ENCODE peak calls at places on chromosome 19, in five cellular contexts. One of them, this sample, is unnamed.
A peak's percentile ranks its signal among the peaks of the same experiment; 100 is the strongest.

GRCh38 chr19:46373573-46374359 is 26.9 kb downstream of the PPP5C start:
- DNase-seq in cardiac fibroblast: peak; percentile 40
- DNase-seq in A549: peak; percentile 93
- DNase-seq in lower leg skin: peak; percentile 83
- DNase-seq in Panc1: no peak
- DNase-seq in this sample: no peak

GRCh38 chr19:54133312-54133956 is 4.1 kb upstream of the CNOT3 start:
- DNase-seq in lower leg skin: no peak
- DNase-seq in Panc1: no peak
- DNase-seq in A549: peak; percentile 89
- DNase-seq in cardiac fibroblast: no peak
- DNase-seq in this sample: no peak

GRCh38 chr19:31135841-31136240 is 213.4 kb downstream of the TSHZ3 start:
- DNase-seq in Panc1: no peak
- DNase-seq in A549: no peak
- DNase-seq in cardiac fibroblast: no peak
- DNase-seq in lower leg skin: no peak
- DNase-seq in this sample: no peak

GRCh38 chr19:10069046-10069445 is 17.1 kb upstream of the SHFL start:
- DNase-seq in cardiac fibroblast: no peak
- DNase-seq in A549: no peak
- DNase-seq in lower leg skin: no peak
- DNase-seq in Panc1: no peak
- DNase-seq in this sample: no peak

GRCh38 chr19:5504115-5504514 is 48.9 kb downstream of the ZNRF4 start:
- DNase-seq in cardiac fibroblast: no peak
- DNase-seq in A549: no peak
- DNase-seq in Panc1: no peak
- DNase-seq in lower leg skin: no peak
- DNase-seq in this sample: no peak

GRCh38 chr19:12611361-12611699 is 610 bp downstream of the ZNF791 start:
- DNase-seq in Panc1: no peak
- DNase-seq in lower leg skin: peak; percentile 70
- DNase-seq in A549: peak; percentile 75
- DNase-seq in cardiac fibroblast: peak; percentile 80
- DNase-seq in this sample: peak; percentile 33

GRCh38 chr19:51573331-51573730 is 2.2 kb downstream of the ZNF175 start:
- DNase-seq in cardiac fibroblast: no peak
- DNase-seq in Panc1: no peak
- DNase-seq in lower leg skin: no peak
- DNase-seq in A549: no peak
- DNase-seq in this sample: no peak

GRCh38 chr19:57903298-57904174 is 12.9 kb downstream of the ZNF417 start:
- DNase-seq in A549: peak; percentile 43
- DNase-seq in Panc1: no peak
- DNase-seq in cardiac fibroblast: peak; percentile 71
- DNase-seq in lower leg skin: no peak
- DNase-seq in this sample: no peak

GRCh38 chr19:45166723-45167252 is 6.0 kb upstream of the NKPD1 start:
- DNase-seq in cardiac fibroblast: no peak
- DNase-seq in Panc1: no peak
- DNase-seq in lower leg skin: no peak
- DNase-seq in A549: no peak
- DNase-seq in this sample: no peak

GRCh38 chr19:11979527-11979926 is 14.7 kb downstream of the ZNF763 start:
- DNase-seq in cardiac fibroblast: no peak
- DNase-seq in lower leg skin: no peak
- DNase-seq in A549: no peak
- DNase-seq in Panc1: no peak
- DNase-seq in this sample: no peak

GRCh38 chr19:8149261-8150094 is at the start of gene FBN3:
- DNase-seq in cardiac fibroblast: no peak
- DNase-seq in Panc1: no peak
- DNase-seq in lower leg skin: no peak
- DNase-seq in A549: no peak
- DNase-seq in this sample: peak; percentile 37

GRCh38 chr19:33419763-33420080 is 46.2 kb downstream of the CEBPG start:
- DNase-seq in cardiac fibroblast: no peak
- DNase-seq in lower leg skin: no peak
- DNase-seq in A549: no peak
- DNase-seq in Panc1: no peak
- DNase-seq in this sample: no peak

GRCh38 chr19:11560404-11560988 is 1.5 kb upstream of the ELOF1 start:
- DNase-seq in Panc1: peak; percentile 51
- DNase-seq in lower leg skin: no peak
- DNase-seq in A549: peak; percentile 73
- DNase-seq in cardiac fibroblast: peak; percentile 81
- DNase-seq in this sample: peak; percentile 67

GRCh38 chr19:43847246-43847645 is 20.1 kb downstream of the ZNF283 start:
- DNase-seq in Panc1: no peak
- DNase-seq in A549: peak; percentile 19
- DNase-seq in cardiac fibroblast: no peak
- DNase-seq in lower leg skin: no peak
- DNase-seq in this sample: no peak

GRCh38 chr19:46016426-46017094 is 6.3 kb downstream of the PGLYRP1 start:
- DNase-seq in cardiac fibroblast: peak; percentile 81
- DNase-seq in Panc1: no peak
- DNase-seq in lower leg skin: peak; percentile 59
- DNase-seq in A549: peak; percentile 87
- DNase-seq in this sample: peak; percentile 93

GRCh38 chr19:51965583-51965982 is 21.1 kb downstream of the ZNF350 start:
- DNase-seq in lower leg skin: no peak
- DNase-seq in cardiac fibroblast: no peak
- DNase-seq in Panc1: no peak
- DNase-seq in A549: no peak
- DNase-seq in this sample: no peak

GRCh38 chr19:51002542-51003311 is 1.3 kb upstream of the KLK8 start:
- DNase-seq in cardiac fibroblast: peak; percentile 4
- DNase-seq in A549: peak; percentile 92
- DNase-seq in Panc1: no peak
- DNase-seq in lower leg skin: peak; percentile 82
- DNase-seq in this sample: peak; percentile 57

GRCh38 chr19:30739394-30739793 is 367.2 kb downstream of the ZNF536 start:
- DNase-seq in cardiac fibroblast: no peak
- DNase-seq in A549: no peak
- DNase-seq in lower leg skin: peak; percentile 56
- DNase-seq in Panc1: no peak
- DNase-seq in this sample: no peak

GRCh38 chr19:6412111-6412999 is 12.3 kb downstream of the KHSRP start:
- DNase-seq in cardiac fibroblast: peak; percentile 25
- DNase-seq in lower leg skin: no peak
- DNase-seq in Panc1: no peak
- DNase-seq in A549: peak; percentile 31
- DNase-seq in this sample: peak; percentile 69

GRCh38 chr19:4914736-4915501 is 5.6 kb downstream of the UHRF1 start:
- DNase-seq in cardiac fibroblast: peak; percentile 73
- DNase-seq in lower leg skin: peak; percentile 79
- DNase-seq in Panc1: no peak
- DNase-seq in A549: peak; percentile 73
- DNase-seq in this sample: peak; percentile 59

GRCh38 chr19:5172859-5173577 is 167.6 kb downstream of the PTPRS start:
- DNase-seq in lower leg skin: peak; percentile 53
- DNase-seq in Panc1: peak; percentile 80
- DNase-seq in cardiac fibroblast: peak; percentile 87
- DNase-seq in A549: peak; percentile 97
- DNase-seq in this sample: no peak

GRCh38 chr19:55368701-55369563 is 1.3 kb downstream of the IL11 start:
- DNase-seq in A549: peak; percentile 59
- DNase-seq in lower leg skin: no peak
- DNase-seq in Panc1: no peak
- DNase-seq in cardiac fibroblast: peak; percentile 61
- DNase-seq in this sample: peak; percentile 69

GRCh38 chr19:5805465-5806132 is 732 bp downstream of the NRTN start:
- DNase-seq in A549: peak; percentile 62
- DNase-seq in lower leg skin: no peak
- DNase-seq in cardiac fibroblast: peak; percentile 59
- DNase-seq in Panc1: no peak
- DNase-seq in this sample: peak; percentile 80

DNA sequence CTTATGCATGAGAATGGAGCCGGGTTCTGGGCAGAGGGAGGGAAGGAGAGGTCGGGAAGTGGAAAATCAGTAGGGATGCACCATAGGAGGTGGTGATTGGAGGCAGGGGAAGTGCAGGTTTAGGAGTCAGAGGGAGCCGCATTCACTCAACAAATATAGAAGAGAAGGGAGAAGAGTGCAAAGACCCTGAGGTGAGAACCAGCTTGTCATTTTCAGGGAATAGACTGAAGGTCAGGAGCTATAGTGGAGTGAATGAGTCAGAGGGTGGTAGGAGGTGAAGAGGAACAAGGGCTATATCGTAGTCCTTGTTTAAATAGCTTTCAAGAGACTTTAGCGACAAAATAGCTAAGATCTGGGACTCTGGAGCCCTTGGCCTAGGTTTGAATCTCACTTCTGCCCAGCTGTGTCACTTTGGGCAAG is 828 bp downstream of the RAB4B start:
- DNase-seq in A549: no peak
- DNase-seq in cardiac fibroblast: no peak
- DNase-seq in lower leg skin: no peak
- DNase-seq in Panc1: no peak
- DNase-seq in this sample: no peak
- TF ChIP-seq CTCF in A549: no peak
- TF ChIP-seq CTCF in cardiac fibroblast: no peak
- TF ChIP-seq CTCF in lower leg skin: no peak
- TF ChIP-seq CTCF in Panc1: no peak
- TF ChIP-seq CTCF in this sample: no peak

DNA sequence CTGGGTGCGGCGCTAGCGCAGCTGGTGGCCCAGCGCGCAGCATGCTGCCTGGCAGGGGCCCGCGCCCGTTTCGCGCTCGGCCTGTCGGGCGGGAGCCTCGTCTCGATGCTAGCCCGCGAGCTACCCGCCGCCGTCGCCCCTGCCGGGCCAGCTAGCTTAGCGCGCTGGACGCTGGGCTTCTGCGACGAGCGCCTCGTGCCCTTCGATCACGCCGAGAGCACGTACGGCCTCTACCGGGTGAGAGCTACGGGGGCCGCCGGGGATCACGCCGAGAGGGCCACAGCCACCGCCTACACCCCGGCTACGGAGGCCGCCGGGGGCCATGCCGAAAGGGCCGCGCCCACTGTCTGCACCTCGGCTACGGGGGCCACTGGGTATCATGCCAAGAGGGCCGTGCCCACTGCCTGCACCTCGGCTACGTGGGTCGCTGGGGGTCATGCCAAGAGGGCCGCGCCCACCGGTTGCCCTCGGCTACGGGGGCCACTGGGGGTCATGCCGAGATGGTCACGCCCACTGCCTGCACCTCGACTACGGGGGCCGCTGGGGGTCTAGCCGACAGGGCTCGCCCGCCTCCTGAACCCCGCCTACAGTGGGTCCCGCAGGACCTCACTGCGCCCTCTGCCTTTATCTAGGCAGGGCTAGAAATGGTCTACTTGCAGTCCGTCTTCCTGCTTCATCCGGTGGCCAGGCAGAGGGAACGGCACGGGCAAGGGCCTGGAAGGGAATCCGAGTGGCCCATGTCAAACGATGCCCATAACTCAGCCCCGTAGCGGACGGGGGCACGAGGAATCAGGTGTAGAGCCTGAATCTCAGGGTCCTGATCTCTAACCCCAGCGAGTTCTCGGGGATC is 500 bp downstream of the PGLS start:
- DNase-seq in cardiac fibroblast: peak; percentile 91
- DNase-seq in lower leg skin: peak; percentile 81
- DNase-seq in A549: peak; percentile 86
- DNase-seq in Panc1: peak; percentile 32
- DNase-seq in this sample: peak; percentile 93
- TF ChIP-seq CTCF in cardiac fibroblast: no peak
- TF ChIP-seq CTCF in lower leg skin: no peak
- TF ChIP-seq CTCF in A549: peak; percentile 5
- TF ChIP-seq CTCF in Panc1: no peak
- TF ChIP-seq CTCF in this sample: peak; percentile 48

DNA sequence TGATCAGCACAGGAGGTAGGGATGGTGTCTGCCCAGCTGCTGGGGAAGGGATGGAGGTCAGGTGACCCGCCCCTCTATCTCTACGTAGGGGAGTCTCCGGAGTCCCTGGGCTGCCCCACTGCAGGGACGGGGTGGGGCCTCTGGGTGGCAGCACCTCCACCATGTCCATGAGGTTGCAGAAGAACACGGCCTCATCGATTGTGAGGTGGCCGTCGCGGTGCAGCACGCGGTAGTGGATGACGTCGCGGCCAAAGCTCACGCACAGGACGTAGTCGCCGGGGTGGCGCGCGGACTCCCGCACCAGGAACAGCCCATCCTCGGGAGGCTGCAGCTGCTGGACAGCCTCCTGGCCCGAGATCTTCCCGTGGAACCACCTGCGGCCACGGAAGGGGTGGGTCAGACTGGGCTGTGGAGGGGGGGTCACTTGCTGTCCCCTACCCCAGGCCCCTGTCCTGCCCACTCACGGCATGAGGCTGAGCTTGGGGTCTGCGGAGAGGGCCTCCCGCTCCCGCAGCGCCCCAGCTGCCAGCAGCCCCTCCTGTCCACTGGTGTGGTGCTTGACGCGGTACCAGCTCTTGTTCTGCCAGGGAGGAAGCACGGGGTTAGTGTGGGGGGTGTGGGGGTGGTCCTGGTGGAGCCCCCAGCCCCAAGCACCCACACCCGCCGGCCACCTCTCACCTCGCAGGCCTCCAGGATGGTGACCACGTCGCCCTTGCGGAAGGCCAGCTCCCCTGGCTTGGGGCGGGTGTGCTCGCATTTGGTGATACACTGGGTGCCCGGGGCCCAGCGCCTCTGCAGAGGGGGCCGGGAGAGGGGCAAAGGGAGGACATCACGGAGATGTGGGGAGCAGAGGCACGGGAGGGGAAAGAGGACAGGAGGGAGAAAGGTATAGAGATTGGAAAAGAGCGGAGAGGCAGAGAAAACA is 2.3 kb downstream of the MATK start:
- DNase-seq in Panc1: no peak
- DNase-seq in A549: peak; percentile 39
- DNase-seq in cardiac fibroblast: no peak
- DNase-seq in lower leg skin: no peak
- DNase-seq in this sample: no peak
- TF ChIP-seq CTCF in Panc1: peak; percentile 78
- TF ChIP-seq CTCF in A549: no peak
- TF ChIP-seq CTCF in cardiac fibroblast: peak; percentile 27
- TF ChIP-seq CTCF in lower leg skin: no peak
- TF ChIP-seq CTCF in this sample: no peak

DNA sequence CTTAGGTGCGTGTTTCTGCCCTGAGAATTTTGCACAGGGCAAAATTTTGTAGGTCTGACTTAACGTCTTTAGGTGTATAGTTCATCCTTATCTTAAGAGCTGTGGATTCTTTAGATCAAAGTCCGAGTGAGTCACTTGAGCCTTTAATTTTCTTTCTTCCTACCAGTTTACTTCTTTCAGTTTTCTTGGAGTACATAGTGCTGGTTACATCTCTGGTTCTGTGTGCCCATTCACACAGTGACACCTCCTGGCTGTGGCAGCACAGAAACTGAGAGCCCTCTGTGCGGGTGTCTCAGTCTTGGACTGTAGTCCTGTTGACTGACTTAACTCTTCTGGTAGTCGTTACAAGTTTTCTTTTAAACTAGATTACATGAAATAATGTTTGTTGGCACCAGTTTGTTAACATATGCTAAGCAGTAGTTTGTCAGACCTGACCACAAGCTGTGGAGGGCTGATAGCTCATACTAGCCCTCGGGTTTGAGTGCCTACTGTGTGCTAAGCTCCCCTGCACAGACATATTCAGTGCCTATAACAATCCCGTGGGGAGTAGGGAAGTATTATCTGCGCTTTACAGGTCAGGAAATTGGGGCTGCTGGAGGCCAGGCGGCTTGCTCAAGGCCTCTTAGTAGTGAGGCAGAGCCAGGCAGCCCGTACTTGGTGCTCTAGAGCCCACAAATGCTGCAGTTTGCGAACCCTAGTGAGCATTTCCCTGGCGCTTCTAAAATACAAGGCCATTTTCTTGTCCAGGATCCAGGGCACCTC is 1.6 kb downstream of the GATAD2A start:
- DNase-seq in lower leg skin: no peak
- DNase-seq in Panc1: no peak
- DNase-seq in cardiac fibroblast: peak; percentile 61
- DNase-seq in A549: peak; percentile 53
- DNase-seq in this sample: no peak
- TF ChIP-seq CTCF in lower leg skin: no peak
- TF ChIP-seq CTCF in Panc1: peak; percentile 63
- TF ChIP-seq CTCF in cardiac fibroblast: peak; percentile 33
- TF ChIP-seq CTCF in A549: peak; percentile 40
- TF ChIP-seq CTCF in this sample: peak; percentile 32

This sample was measured in GM20000.